ENCODE peak calls at places on chromosomes 7 and 10, in nine cellular contexts. Z, D, X, Y, G, U, Q, O and K are unnamed samples.

GRCh38 chr7:92437956-92438491 is 9.3 kb upstream of the GATAD1 start:
- DNase-seq in Z (no peak), D (no peak), X (no peak), Y (peak), G (no peak), U (no peak), Q (no peak), O (no peak), K (no peak)

GRCh38 chr10:112369495-112370423 is 4.2 kb upstream of the ACSL5 start:
- DNase-seq in Z (no peak), D (no peak), X (no peak), Y (no peak), G (peak), U (no peak), Q (no peak), O (no peak), K (no peak)

GRCh38 chr7:128932862-128933821 is 4.6 kb upstream of the IRF5 start:
- DNase-seq in Z (no peak), D (no peak), X (no peak), Y (no peak), G (peak), U (no peak), Q (no peak), O (no peak), K (peak)

GRCh38 chr10:68647928-68648327 is 73.1 kb upstream of the CCAR1 start:
- DNase-seq in Z (no peak), D (peak), X (peak), Y (no peak), G (no peak), U (no peak), Q (no peak), O (peak), K (no peak)

GRCh38 chr7:135232720-135233119 is 918 bp upstream of the STRA8 start:
- DNase-seq in Z (peak), D (no peak), X (peak), Y (peak), G (no peak), U (peak), Q (peak), O (no peak), K (peak)

GRCh38 chr10:32409741-32410140 is 36.2 kb upstream of the CCDC7 start:
- DNase-seq in Z (no peak), D (no peak), X (peak), Y (no peak), G (no peak), U (no peak), Q (no peak), O (peak), K (no peak)

GRCh38 chr7:155312108-155312507 is 14.4 kb downstream of the INSIG1 start:
- DNase-seq in Z (no peak), D (no peak), X (no peak), Y (no peak), G (no peak), U (no peak), Q (no peak), O (no peak), K (no peak)

GRCh38 chr7:95897557-95898183 is 125.3 kb downstream of the DYNC1I1 start:
- DNase-seq in Z (no peak), D (no peak), X (no peak), Y (no peak), G (no peak), U (no peak), Q (no peak), O (no peak), K (peak)

GRCh38 chr10:12768156-12768731 is 233.3 kb downstream of the CCDC3 start:
- DNase-seq in Z (no peak), D (no peak), X (peak), Y (peak), G (no peak), U (peak), Q (no peak), O (peak), K (no peak)

GRCh38 chr7:100369105-100369504 is 4.2 kb upstream of the PILRA start:
- DNase-seq in Z (no peak), D (no peak), X (no peak), Y (no peak), G (peak), U (no peak), Q (no peak), O (no peak), K (peak)

GRCh38 chr7:99380032-99380822 is 5.7 kb downstream of the ARPC1B start:
- DNase-seq in Z (no peak), D (no peak), X (peak), Y (peak), G (no peak), U (no peak), Q (no peak), O (no peak), K (peak)

GRCh38 chr7:149773446-149774236 is at the start of gene ZNF467:
- DNase-seq in Z (no peak), D (peak), X (peak), Y (peak), G (no peak), U (peak), Q (peak), O (peak), K (no peak)

GRCh38 chr10:58451490-58451889 is 61.2 kb upstream of the BICC1 start:
- DNase-seq in Z (no peak), D (no peak), X (no peak), Y (no peak), G (no peak), U (no peak), Q (no peak), O (no peak), K (no peak)

GRCh38 chr10:55063817-55064216 is 262.8 kb upstream of the PCDH15 start:
- DNase-seq in Z (no peak), D (no peak), X (peak), Y (no peak), G (no peak), U (no peak), Q (no peak), O (peak), K (no peak)

DNA sequence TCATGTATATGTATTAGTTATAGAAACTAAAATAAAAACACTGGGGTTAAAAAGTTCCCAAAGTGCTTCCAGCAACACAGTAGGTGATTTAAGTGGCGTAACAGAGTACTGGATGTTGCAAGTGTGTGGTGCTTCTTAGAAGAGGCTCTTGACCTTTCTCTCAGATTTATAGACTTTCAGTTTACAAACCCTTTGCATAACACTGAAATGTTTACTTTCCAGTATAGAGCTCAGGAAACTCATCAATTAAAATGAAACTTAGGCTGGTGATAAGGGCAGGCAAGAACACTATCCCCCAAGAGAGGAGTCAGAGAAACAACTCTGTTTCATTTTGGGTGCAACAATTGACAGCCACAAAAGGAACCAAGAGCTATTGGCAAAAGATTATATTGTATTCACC is 27.5 kb upstream of the SMC3 start:
- DNase-seq in Z (no peak), D (no peak), X (no peak), Y (no peak), G (peak), U (no peak), Q (no peak), O (no peak), K (no peak)
- H3K4me2 ChIP-seq in Z (no peak), D (no peak), X (no peak), Y (no peak), G (peak), U (no peak), Q (no peak), O (no peak), K (no peak)

DNA sequence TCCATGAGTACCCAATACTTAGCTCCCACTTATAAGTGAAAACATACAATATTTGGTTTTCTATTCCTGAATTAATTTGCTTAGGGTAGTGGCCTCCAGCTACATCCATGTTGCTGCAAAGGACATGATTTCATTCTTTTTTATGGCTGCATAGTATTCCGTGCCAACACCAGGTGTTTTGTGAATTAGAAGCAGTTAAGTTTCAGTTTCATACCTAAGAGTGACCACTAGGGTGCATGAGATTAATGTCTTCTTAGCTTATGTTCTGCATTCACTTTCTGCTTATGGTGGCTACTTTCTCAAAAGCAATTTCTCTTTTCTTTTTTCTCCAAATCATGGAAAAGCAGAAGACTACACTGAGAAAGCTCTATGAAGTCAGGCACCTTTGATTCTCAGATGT is 65.1 kb upstream of the VSTM2A start:
- DNase-seq in Z (no peak), D (no peak), X (no peak), Y (peak), G (peak), U (no peak), Q (no peak), O (no peak), K (peak)
- TF ChIP-seq EZH2phosphoT487 in Z (no peak), D (no peak), X (no peak), Y (no peak), G (no peak), U (no peak), Q (no peak), O (no peak), K (no peak)

GRCh38 chr10:8332730-8333111 is 278.2 kb downstream of the GATA3 start:
- DNase-seq in Z (no peak), D (no peak), X (no peak), Y (no peak), G (no peak), U (no peak), Q (no peak), O (no peak), K (no peak)
- H2AFZ ChIP-seq in Z (no peak), D (no peak), X (peak), Y (peak), G (peak), U (peak), Q (peak), O (peak), K (no peak)

GRCh38 chr7:157141525-157142060 is 2.9 kb downstream of the UBE3C start:
- DNase-seq in Z (no peak), D (no peak), X (no peak), Y (no peak), G (no peak), U (no peak), Q (no peak), O (no peak), K (no peak)

GRCh38 chr7:157138424-157139141 is at the start of gene UBE3C:
- DNase-seq in Z (peak), D (peak), X (peak), Y (peak), G (peak), U (peak), Q (peak), O (peak), K (peak)

GRCh38 chr7:157139142-157140117 is 704 bp downstream of the UBE3C start:
- DNase-seq in Z (no peak), D (peak), X (peak), Y (peak), G (peak), U (no peak), Q (no peak), O (peak), K (peak)

GRCh38 chr7:157138101-157138423 is 664 bp upstream of the UBE3C start:
- DNase-seq in Z (no peak), D (no peak), X (no peak), Y (no peak), G (peak), U (no peak), Q (no peak), O (no peak), K (no peak)

DNA sequence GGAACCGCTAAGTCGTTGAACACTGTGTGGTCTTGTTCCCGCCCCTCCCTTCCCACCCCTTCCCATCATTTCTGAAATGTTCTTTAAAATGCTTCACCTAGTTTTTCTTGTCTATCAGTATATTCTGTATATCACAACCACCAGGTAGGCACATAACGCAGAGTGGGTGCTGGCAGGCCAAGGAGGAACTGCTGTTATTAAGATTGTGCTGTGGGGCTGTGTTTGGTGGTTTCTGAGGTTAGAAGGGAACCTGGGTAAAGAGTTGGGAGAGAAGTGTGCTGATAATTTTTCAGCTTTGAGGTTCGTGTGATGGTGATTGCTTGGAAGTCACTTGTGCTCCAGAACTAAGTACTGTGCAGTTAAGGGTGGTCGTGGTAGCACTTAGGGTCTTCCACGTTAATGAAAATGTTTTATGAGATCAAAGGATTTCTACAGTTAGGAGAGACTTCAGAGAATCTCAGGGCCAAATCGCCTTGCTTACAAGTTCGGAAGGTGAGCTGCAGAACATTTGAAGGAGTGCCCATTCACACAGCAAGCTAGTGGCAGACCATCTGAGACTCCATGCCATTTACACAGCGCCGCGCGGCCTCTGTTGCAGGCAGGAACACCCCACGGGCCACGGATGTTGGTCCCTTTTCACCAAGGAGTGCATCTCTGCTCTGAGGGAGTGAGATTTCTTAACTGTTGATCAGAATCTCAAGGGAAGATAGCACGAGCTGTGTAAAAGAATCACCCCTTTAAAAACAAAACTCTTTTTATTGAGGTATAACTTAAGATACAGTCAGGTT is 1.6 kb downstream of the UBE3C start:
- DNase-seq in Z (no peak), D (no peak), X (peak), Y (no peak), G (no peak), U (no peak), Q (no peak), O (no peak), K (peak)
- H3K4me2 ChIP-seq in Z (peak), D (peak), X (peak), Y (peak), G (peak), U (peak), Q (peak), O (peak), K (peak)

GRCh38 chr10:501596-501995 is 187.9 kb downstream of the DIP2C start:
- DNase-seq in Z (no peak), D (no peak), X (no peak), Y (no peak), G (peak), U (no peak), Q (no peak), O (peak), K (no peak)
- TF ChIP-seq EZH2phosphoT487 in Z (no peak), D (no peak), X (no peak), Y (no peak), G (no peak), U (no peak), Q (no peak), O (no peak), K (no peak)

DNA sequence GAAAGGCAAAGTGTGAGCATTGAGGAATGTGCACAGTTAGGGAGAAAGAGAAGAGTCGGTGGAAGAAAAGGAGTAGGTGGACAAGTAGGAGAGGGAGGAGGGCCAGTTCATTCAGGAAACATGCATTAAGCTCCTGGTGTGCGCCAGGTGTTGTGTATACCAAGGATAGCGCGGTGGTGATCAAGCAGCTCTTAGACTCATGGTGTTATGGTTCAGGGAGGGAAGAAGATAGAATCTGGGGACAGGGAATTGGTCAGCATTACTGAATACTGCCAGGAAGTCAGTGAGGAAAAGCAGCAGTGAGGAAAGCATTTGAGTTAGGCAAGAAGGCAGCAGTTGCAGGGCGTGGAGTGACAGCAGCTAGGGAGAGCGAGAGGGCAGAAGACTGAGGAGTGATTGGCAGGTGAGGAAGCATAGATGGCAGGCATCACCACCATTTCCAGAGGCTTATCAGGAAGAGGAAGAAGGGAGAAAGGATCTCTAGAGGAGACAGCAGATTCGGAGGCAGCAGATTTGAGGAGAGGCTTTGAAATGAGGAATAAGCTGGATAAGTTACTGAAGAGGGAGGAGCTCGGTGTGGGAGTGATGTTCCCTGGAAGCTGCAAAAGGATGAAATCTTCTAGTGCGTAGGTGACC is 265.6 kb downstream of the GFRA1 start:
- DNase-seq in Z (no peak), D (no peak), X (no peak), Y (no peak), G (no peak), U (no peak), Q (no peak), O (no peak), K (no peak)
- H2AFZ ChIP-seq in Z (no peak), D (no peak), X (no peak), Y (peak), G (no peak), U (no peak), Q (no peak), O (no peak), K (no peak)

GRCh38 chr10:96230527-96230926 is 40.8 kb downstream of the BLNK start:
- DNase-seq in Z (no peak), D (no peak), X (no peak), Y (no peak), G (no peak), U (no peak), Q (no peak), O (no peak), K (no peak)
- H3K4me2 ChIP-seq in Z (no peak), D (no peak), X (no peak), Y (no peak), G (no peak), U (no peak), Q (no peak), O (no peak), K (no peak)

GRCh38 chr7:158030071-158030470 is 557.6 kb downstream of the PTPRN2 start:
- DNase-seq in Z (no peak), D (no peak), X (no peak), Y (no peak), G (no peak), U (peak), Q (no peak), O (no peak), K (no peak)
- TF ChIP-seq EZH2phosphoT487 in Z (no peak), D (no peak), X (no peak), Y (no peak), G (no peak), U (no peak), Q (no peak), O (no peak), K (no peak)